ENCODE peak calls at places on chromosomes 3 and 15, in eight cellular contexts. One of them, this sample, is unnamed.

GRCh38 chr15:92141607-92142006 is 252.1 kb upstream of the ST8SIA2 start:
- DNase-seq in upper lobe of left lung: no peak
- DNase-seq in hepatocyte: no peak
- DNase-seq in cardiac muscle cell: no peak
- DNase-seq in ascending aorta: no peak
- DNase-seq in neural progenitor cell: no peak
- DNase-seq in ovary: no peak
- DNase-seq in SK-N-SH: no peak
- DNase-seq in this sample: no peak

GRCh38 chr15:58064119-58065010 is 1.1 kb downstream of the ALDH1A2 start:
- DNase-seq in neural progenitor cell: peak; percentile 40
- DNase-seq in cardiac muscle cell: no peak
- DNase-seq in SK-N-SH: no peak
- DNase-seq in upper lobe of left lung: no peak
- DNase-seq in ovary: no peak
- DNase-seq in hepatocyte: no peak
- DNase-seq in ascending aorta: no peak
- DNase-seq in this sample: no peak

GRCh38 chr15:79527821-79528220 is 95.7 kb downstream of the MINAR1 start:
- DNase-seq in hepatocyte: no peak
- DNase-seq in ascending aorta: no peak
- DNase-seq in cardiac muscle cell: no peak
- DNase-seq in upper lobe of left lung: no peak
- DNase-seq in ovary: no peak
- DNase-seq in SK-N-SH: no peak
- DNase-seq in neural progenitor cell: no peak
- DNase-seq in this sample: no peak

GRCh38 chr3:184016169-184016570 is 1.5 kb downstream of the ABCC5 start:
- DNase-seq in ovary: no peak
- DNase-seq in cardiac muscle cell: peak; percentile 8
- DNase-seq in upper lobe of left lung: no peak
- DNase-seq in hepatocyte: no peak
- DNase-seq in ascending aorta: no peak
- DNase-seq in neural progenitor cell: no peak
- DNase-seq in SK-N-SH: no peak
- DNase-seq in this sample: no peak

GRCh38 chr3:71493372-71493771 is 90.2 kb downstream of the FOXP1 start:
- DNase-seq in hepatocyte: no peak
- DNase-seq in neural progenitor cell: no peak
- DNase-seq in upper lobe of left lung: no peak
- DNase-seq in cardiac muscle cell: no peak
- DNase-seq in ascending aorta: no peak
- DNase-seq in SK-N-SH: no peak
- DNase-seq in ovary: no peak
- DNase-seq in this sample: no peak

GRCh38 chr15:61749169-61749568 is 311.1 kb downstream of the VPS13C start:
- DNase-seq in neural progenitor cell: no peak
- DNase-seq in cardiac muscle cell: no peak
- DNase-seq in ovary: no peak
- DNase-seq in upper lobe of left lung: no peak
- DNase-seq in ascending aorta: no peak
- DNase-seq in SK-N-SH: no peak
- DNase-seq in hepatocyte: no peak
- DNase-seq in this sample: no peak

GRCh38 chr3:136142592-136142991 is 53.5 kb downstream of the MSL2 start:
- DNase-seq in cardiac muscle cell: no peak
- DNase-seq in hepatocyte: peak; percentile 55
- DNase-seq in ovary: no peak
- DNase-seq in neural progenitor cell: no peak
- DNase-seq in SK-N-SH: no peak
- DNase-seq in upper lobe of left lung: no peak
- DNase-seq in ascending aorta: no peak
- DNase-seq in this sample: peak; percentile 71

GRCh38 chr15:50141856-50142255 is 22.8 kb upstream of the ATP8B4 start:
- DNase-seq in ascending aorta: no peak
- DNase-seq in hepatocyte: no peak
- DNase-seq in neural progenitor cell: no peak
- DNase-seq in SK-N-SH: no peak
- DNase-seq in cardiac muscle cell: no peak
- DNase-seq in upper lobe of left lung: no peak
- DNase-seq in ovary: no peak
- DNase-seq in this sample: no peak

GRCh38 chr3:193824365-193824764 is 231.4 kb downstream of the OPA1 start:
- DNase-seq in ascending aorta: no peak
- DNase-seq in SK-N-SH: no peak
- DNase-seq in cardiac muscle cell: no peak
- DNase-seq in ovary: no peak
- DNase-seq in upper lobe of left lung: no peak
- DNase-seq in hepatocyte: no peak
- DNase-seq in neural progenitor cell: no peak
- DNase-seq in this sample: no peak

GRCh38 chr3:149792485-149793270 is at the start of gene ANKUB1:
- DNase-seq in hepatocyte: no peak
- DNase-seq in upper lobe of left lung: no peak
- DNase-seq in cardiac muscle cell: no peak
- DNase-seq in SK-N-SH: no peak
- DNase-seq in ovary: no peak
- DNase-seq in ascending aorta: no peak
- DNase-seq in neural progenitor cell: no peak
- DNase-seq in this sample: no peak

GRCh38 chr3:127374626-127375010 is 86.8 kb upstream of the PRR20G start:
- DNase-seq in cardiac muscle cell: no peak
- DNase-seq in SK-N-SH: no peak
- DNase-seq in hepatocyte: no peak
- DNase-seq in ovary: peak; percentile 10
- DNase-seq in ascending aorta: no peak
- DNase-seq in upper lobe of left lung: no peak
- DNase-seq in neural progenitor cell: no peak
- DNase-seq in this sample: no peak

GRCh38 chr3:60294181-60294580 is 957.1 kb downstream of the FHIT start:
- DNase-seq in neural progenitor cell: no peak
- DNase-seq in upper lobe of left lung: no peak
- DNase-seq in ascending aorta: no peak
- DNase-seq in cardiac muscle cell: no peak
- DNase-seq in hepatocyte: no peak
- DNase-seq in SK-N-SH: no peak
- DNase-seq in ovary: no peak
- DNase-seq in this sample: no peak

GRCh38 chr3:122967376-122968164 is 60.0 kb downstream of the SEMA5B start:
- DNase-seq in neural progenitor cell: no peak
- DNase-seq in cardiac muscle cell: no peak
- DNase-seq in hepatocyte: no peak
- DNase-seq in ascending aorta: no peak
- DNase-seq in ovary: no peak
- DNase-seq in SK-N-SH: no peak
- DNase-seq in upper lobe of left lung: no peak
- DNase-seq in this sample: no peak

GRCh38 chr3:122962149-122962548 is 65.4 kb downstream of the SEMA5B start:
- DNase-seq in upper lobe of left lung: no peak
- DNase-seq in neural progenitor cell: no peak
- DNase-seq in ascending aorta: peak; percentile 79
- DNase-seq in hepatocyte: no peak
- DNase-seq in ovary: no peak
- DNase-seq in cardiac muscle cell: no peak
- DNase-seq in SK-N-SH: no peak
- DNase-seq in this sample: no peak

GRCh38 chr3:122966045-122966444 is 61.5 kb downstream of the SEMA5B start:
- DNase-seq in upper lobe of left lung: no peak
- DNase-seq in hepatocyte: no peak
- DNase-seq in ascending aorta: no peak
- DNase-seq in SK-N-SH: no peak
- DNase-seq in neural progenitor cell: no peak
- DNase-seq in ovary: no peak
- DNase-seq in cardiac muscle cell: no peak
- DNase-seq in this sample: no peak

GRCh38 chr3:122961146-122961545 is 66.4 kb downstream of the SEMA5B start:
- DNase-seq in neural progenitor cell: no peak
- DNase-seq in ascending aorta: no peak
- DNase-seq in ovary: no peak
- DNase-seq in cardiac muscle cell: no peak
- DNase-seq in upper lobe of left lung: no peak
- DNase-seq in hepatocyte: no peak
- DNase-seq in SK-N-SH: no peak
- DNase-seq in this sample: no peak

GRCh38 chr3:122964844-122965243 is 62.7 kb downstream of the SEMA5B start:
- DNase-seq in cardiac muscle cell: no peak
- DNase-seq in SK-N-SH: no peak
- DNase-seq in ascending aorta: no peak
- DNase-seq in ovary: no peak
- DNase-seq in upper lobe of left lung: no peak
- DNase-seq in hepatocyte: no peak
- DNase-seq in neural progenitor cell: no peak
- DNase-seq in this sample: no peak
- H3K4me3 ChIP-seq in cardiac muscle cell: no peak overlapping the region
- H3K4me3 ChIP-seq in SK-N-SH: no peak overlapping the region
- H3K4me3 ChIP-seq in ascending aorta: no peak overlapping the region
- H3K4me3 ChIP-seq in ovary: no peak overlapping the region
- H3K4me3 ChIP-seq in upper lobe of left lung: no peak overlapping the region
- H3K4me3 ChIP-seq in hepatocyte: no peak overlapping the region
- H3K4me3 ChIP-seq in neural progenitor cell: no peak overlapping the region
- H3K4me3 ChIP-seq in this sample: no peak overlapping the region

DNA sequence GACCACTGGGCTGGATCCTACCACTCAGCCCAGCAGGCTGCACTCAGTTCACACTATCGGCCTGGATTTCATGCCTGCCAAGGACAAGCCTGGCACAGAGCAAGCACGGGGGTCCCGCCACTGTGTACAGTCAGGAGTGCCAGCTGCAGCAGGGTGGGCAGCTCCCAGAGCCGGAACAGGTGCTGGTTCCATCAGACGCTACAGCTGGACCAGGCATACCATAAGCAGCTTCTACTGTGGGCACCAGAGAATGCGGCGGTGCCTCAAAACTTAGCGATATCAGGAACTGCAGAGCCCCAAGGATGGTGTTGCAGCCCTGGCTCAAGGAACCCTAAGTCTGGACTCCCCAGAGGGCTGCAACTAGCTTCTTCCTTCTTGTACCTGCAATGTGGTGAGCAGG is 124.8 kb downstream of the BCHE start:
- DNase-seq in neural progenitor cell: no peak
- DNase-seq in ascending aorta: no peak
- DNase-seq in cardiac muscle cell: no peak
- DNase-seq in SK-N-SH: no peak
- DNase-seq in upper lobe of left lung: peak; percentile 12
- DNase-seq in hepatocyte: no peak
- DNase-seq in ovary: no peak
- DNase-seq in this sample: no peak
- TF ChIP-seq CTCF in neural progenitor cell: no peak
- TF ChIP-seq CTCF in ascending aorta: no peak
- TF ChIP-seq CTCF in cardiac muscle cell: no peak
- TF ChIP-seq CTCF in SK-N-SH: no peak
- TF ChIP-seq CTCF in upper lobe of left lung: no peak
- TF ChIP-seq CTCF in hepatocyte: no peak
- TF ChIP-seq CTCF in ovary: no peak
- TF ChIP-seq CTCF in this sample: no peak

DNA sequence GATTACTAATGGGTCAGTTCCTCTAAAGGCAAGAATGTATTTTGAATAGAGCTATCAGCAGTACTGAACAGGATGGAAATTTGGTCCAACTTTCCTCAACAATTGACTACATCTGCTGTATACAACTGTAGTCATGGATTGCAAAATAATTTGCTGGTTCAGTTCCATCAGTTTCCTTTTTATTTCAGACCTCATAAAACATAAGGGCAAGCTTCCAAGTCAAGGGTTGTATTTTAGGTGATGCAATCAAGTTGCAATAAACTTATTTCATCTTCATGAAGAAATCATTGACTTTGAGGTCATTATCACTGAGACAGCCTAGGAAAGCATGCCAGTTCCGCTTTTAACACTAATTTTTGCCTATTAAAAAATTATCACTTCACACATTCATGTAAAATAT is 90.4 kb upstream of the TSEN2 start:
- DNase-seq in ovary: no peak
- DNase-seq in cardiac muscle cell: no peak
- DNase-seq in ascending aorta: no peak
- DNase-seq in neural progenitor cell: no peak
- DNase-seq in hepatocyte: peak; percentile 11
- DNase-seq in SK-N-SH: no peak
- DNase-seq in upper lobe of left lung: no peak
- DNase-seq in this sample: peak; percentile 87
- H3K36me3 ChIP-seq in ovary: no peaks in the 10 kb centered on the region
- H3K36me3 ChIP-seq in cardiac muscle cell: no peaks in the 10 kb centered on the region
- H3K36me3 ChIP-seq in ascending aorta: no peaks in the 10 kb centered on the region
- H3K36me3 ChIP-seq in neural progenitor cell: no peaks in the 10 kb centered on the region
- H3K36me3 ChIP-seq in hepatocyte: no peaks in the 10 kb centered on the region
- H3K36me3 ChIP-seq in SK-N-SH: no peaks in the 10 kb centered on the region
- H3K36me3 ChIP-seq in upper lobe of left lung: no peaks in the 10 kb centered on the region
- H3K36me3 ChIP-seq in this sample: no peaks in the 10 kb centered on the region

DNA sequence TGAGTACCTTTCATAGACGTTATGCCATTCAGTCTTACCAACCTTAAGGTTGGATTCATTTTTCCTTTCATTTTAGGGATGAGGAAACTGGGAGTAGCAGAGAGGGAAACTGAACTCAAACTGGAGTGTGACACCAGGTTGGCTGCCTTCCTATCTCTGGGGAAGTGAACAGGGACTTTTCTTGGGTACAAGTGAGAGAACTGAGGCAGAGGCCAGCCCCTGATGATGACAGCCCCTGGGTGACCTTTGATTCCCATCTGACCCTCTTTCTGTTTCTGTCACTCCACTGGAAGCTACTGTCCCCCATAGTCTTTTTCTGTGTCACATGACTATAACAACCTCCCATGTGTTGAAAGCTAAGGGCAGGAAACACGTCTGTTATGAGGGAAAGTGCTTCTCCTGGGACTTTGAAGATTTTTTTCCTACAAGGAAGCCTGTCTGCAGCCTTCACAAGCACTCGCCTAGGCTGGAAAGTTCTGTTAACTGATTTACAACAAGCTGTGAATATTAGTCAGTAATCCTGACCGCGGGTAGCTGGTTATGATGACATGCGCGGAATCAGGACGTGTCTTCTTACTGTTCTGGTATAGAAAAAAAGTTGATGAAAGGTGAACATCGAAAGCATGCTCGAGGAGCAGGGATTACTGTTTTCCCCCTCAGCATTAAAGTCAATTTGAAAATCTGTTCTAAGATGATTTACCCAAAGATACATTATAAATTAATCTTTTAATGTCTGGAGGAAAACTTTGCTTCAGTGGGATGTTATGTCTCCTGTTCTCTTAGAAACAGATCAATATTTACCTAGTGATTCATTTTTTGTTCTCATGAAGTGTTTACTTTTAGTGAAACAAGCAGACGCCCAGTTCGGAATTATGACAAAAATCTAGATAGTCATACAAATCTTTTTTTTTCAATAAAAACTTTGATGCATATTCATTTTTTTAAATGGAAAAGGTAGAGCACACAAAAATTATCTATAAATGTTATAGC is 31.5 kb downstream of the ABHD2 start:
- DNase-seq in ovary: no peak
- DNase-seq in hepatocyte: peak; percentile 67
- DNase-seq in neural progenitor cell: no peak
- DNase-seq in SK-N-SH: no peak
- DNase-seq in upper lobe of left lung: no peak
- DNase-seq in ascending aorta: peak; percentile 85
- DNase-seq in cardiac muscle cell: peak; percentile 66
- DNase-seq in this sample: no peak
- H3K4me3 ChIP-seq in ovary: no peak overlapping the region
- H3K4me3 ChIP-seq in hepatocyte: no peak overlapping the region
- H3K4me3 ChIP-seq in neural progenitor cell: no peak overlapping the region
- H3K4me3 ChIP-seq in SK-N-SH: no peak overlapping the region
- H3K4me3 ChIP-seq in upper lobe of left lung: no peak overlapping the region
- H3K4me3 ChIP-seq in ascending aorta: no peak overlapping the region
- H3K4me3 ChIP-seq in cardiac muscle cell: no peak overlapping the region
- H3K4me3 ChIP-seq in this sample: no peak overlapping the region